ENCODE peak calls at places on chromosomes 6 and 20, in five cellular contexts. B, Q, Z, C and R are unnamed samples.
A peak's percentile ranks its signal among the peaks of the same experiment; 100 is the strongest.

GRCh38 chr6:12276332-12276943 is 13.7 kb upstream of the EDN1 start:
- DNase-seq in Q (no peak), Z (no peak), B (no peak), C (no peak), R (no peak)

GRCh38 chr6:162343902-162344226 is 383.7 kb downstream of the PRKN start:
- DNase-seq in B (no peak), Z (no peak), C (no peak), Q (no peak), R (no peak)

GRCh38 chr20:32686530-32687179 is 12.9 kb upstream of the C20orf203 start:
- DNase-seq in Z (no peak), B (no peak), C (no peak), Q (no peak), R (no peak)

GRCh38 chr6:20875369-20875963 is 341.2 kb downstream of the CDKAL1 start:
- DNase-seq in C (no peak), Q (no peak), B (peak; percentile 33), Z (no peak), R (no peak)

GRCh38 chr20:33649201-33649631 is 12.9 kb upstream of the C20orf144 start:
- DNase-seq in Q (peak; percentile 67), B (no peak), Z (peak; percentile 31), C (no peak), R (peak; percentile 47)

GRCh38 chr6:160667854-160668481 is 3.9 kb upstream of the LPA start:
- DNase-seq in Q (no peak), B (peak; percentile 9), Z (no peak), C (peak; percentile 64), R (no peak)

GRCh38 chr6:74611220-74611619 is 594.6 kb downstream of the COL12A1 start:
- DNase-seq in Q (no peak), C (no peak), B (no peak), Z (no peak), R (no peak)

GRCh38 chr6:72787521-72788031 is 165.7 kb downstream of the KCNQ5 start:
- DNase-seq in B (peak; percentile 79), C (no peak), Q (no peak), Z (no peak), R (no peak)

GRCh38 chr6:57307850-57308249 is 9.6 kb upstream of the PRIM2 start:
- DNase-seq in B (no peak), C (no peak), Z (no peak), Q (no peak), R (no peak)

GRCh38 chr6:38443750-38444149 is 196.0 kb downstream of the BTBD9 start:
- DNase-seq in B (no peak), C (no peak), Q (no peak), Z (no peak), R (no peak)

GRCh38 chr6:34947561-34947960 is 58.5 kb downstream of the ANKS1A start:
- DNase-seq in C (no peak), Z (no peak), B (no peak), Q (no peak), R (no peak)

GRCh38 chr20:36604952-36605308 is 649 bp upstream of the RAB5IF start:
- DNase-seq in B (peak; percentile 71), C (no peak), Z (no peak), Q (no peak), R (no peak)

GRCh38 chr20:62506791-62507190 is 31.0 kb upstream of the GATA5 start:
- DNase-seq in C (no peak), B (no peak), Z (no peak), Q (no peak), R (no peak)

GRCh38 chr6:147287869-147288271 is 83.7 kb downstream of the STXBP5 start:
- DNase-seq in Z (no peak), B (peak; percentile 56), C (no peak), Q (no peak), R (no peak)

GRCh38 chr6:104118274-104118673 is 741.4 kb downstream of the HACE1 start:
- DNase-seq in C (no peak), B (peak; percentile 86), Q (no peak), Z (no peak), R (no peak)